ENCODE peak calls at places on chromosomes 6 and 20, in four cellular contexts. D, W, H and F are unnamed samples.

GRCh38 chr6:148513145-148514071 is 170.8 kb downstream of the SASH1 start:
- DNase-seq in D (peak), W (peak), H (peak), F (peak)

GRCh38 chr20:57662313-57663240 is 42.4 kb upstream of the ZBP1 start:
- DNase-seq in D (no peak), H (no peak), W (no peak), F (no peak)

GRCh38 chr20:40961176-40961575 is 67.4 kb upstream of the TOP1 start:
- DNase-seq in W (no peak), H (no peak), D (no peak), F (no peak)

GRCh38 chr6:43851204-43851855 is 81.3 kb downstream of the VEGFA start:
- DNase-seq in D (peak), W (no peak), H (peak), F (no peak)

GRCh38 chr6:79684821-79685220 is 53.7 kb downstream of the SH3BGRL2 start:
- DNase-seq in W (no peak), D (no peak), H (no peak), F (no peak)

GRCh38 chr6:14505391-14505790 is 387.8 kb downstream of the CD83 start:
- DNase-seq in H (no peak), W (no peak), D (no peak), F (no peak)

GRCh38 chr6:39029156-39030011 is 19.2 kb upstream of the GLP1R start:
- DNase-seq in W (no peak), H (peak), D (no peak), F (peak)

GRCh38 chr20:59015411-59015810 is 3.8 kb upstream of the TUBB1 start:
- DNase-seq in W (no peak), D (no peak), H (no peak), F (no peak)

GRCh38 chr20:4637081-4637797 is 84.5 kb upstream of the PRND start:
- DNase-seq in H (no peak), D (peak), W (no peak), F (no peak)

GRCh38 chr6:157503018-157503747 is 122.2 kb downstream of the ZDHHC14 start:
- DNase-seq in D (no peak), H (no peak), W (no peak), F (no peak)

GRCh38 chr6:68559716-68560115 is 75.4 kb upstream of the ADGRB3 start:
- DNase-seq in D (no peak), W (no peak), H (peak), F (peak)

GRCh38 chr6:160082627-160083026 is 39.0 kb upstream of the SLC22A1 start:
- DNase-seq in H (no peak), W (no peak), D (no peak), F (no peak)

GRCh38 chr6:158040051-158040803 is 58.6 kb downstream of the SYNJ2 start:
- DNase-seq in W (no peak), D (peak), H (no peak), F (peak)

GRCh38 chr6:84078335-84078734 is 44.8 kb downstream of the MRAP2 start:
- DNase-seq in W (no peak), H (peak), D (no peak), F (no peak)

GRCh38 chr6:28336284-28337024 is 506 bp upstream of the ZSCAN31 start:
- DNase-seq in H (no peak), D (peak), W (peak), F (peak)

GRCh38 chr6:148616811-148617210 is 130.0 kb upstream of the UST start:
- DNase-seq in W (no peak), H (no peak), D (peak), F (no peak)

GRCh38 chr6:144811140-144811539 is 526.0 kb downstream of the UTRN start:
- DNase-seq in D (peak), W (no peak), H (no peak), F (peak)

GRCh38 chr20:16419138-16419715 is 154.0 kb downstream of the KIF16B start:
- DNase-seq in H (no peak), W (no peak), D (no peak), F (no peak)

GRCh38 chr6:1552296-1552761 is 57.4 kb upstream of the FOXC1 start:
- DNase-seq in W (no peak), H (peak), D (peak), F (no peak)

GRCh38 chr20:44909872-44910689 is at the start of gene PABPC1L:
- DNase-seq in H (peak), D (peak), W (peak), F (peak)

GRCh38 chr6:148965287-148965686 is 218.5 kb downstream of the UST start:
- DNase-seq in H (no peak), W (no peak), D (no peak), F (no peak)

GRCh38 chr6:112877134-112878100 is 530.3 kb downstream of the RFPL4B start:
- DNase-seq in H (peak), D (peak), W (no peak), F (no peak)

GRCh38 chr6:4848382-4849068 is 72.3 kb downstream of the CDYL start:
- DNase-seq in W (peak), H (peak), D (no peak), F (no peak)

GRCh38 chr20:19895761-19896160 is 121.4 kb upstream of the NAA20 start:
- DNase-seq in H (no peak), D (no peak), W (no peak), F (no peak)

GRCh38 chr20:5170341-5170740 is 43.5 kb downstream of the CDS2 start:
- DNase-seq in W (no peak), D (no peak), H (no peak), F (no peak)

GRCh38 chr20:18742841-18743240 is 70.7 kb upstream of the SCP2D1 start:
- DNase-seq in W (no peak), D (no peak), H (no peak), F (no peak)

GRCh38 chr20:53337419-53338101 is 256.1 kb downstream of the ZNF217 start:
- DNase-seq in D (no peak), H (no peak), W (no peak), F (no peak)

GRCh38 chr20:35329435-35330139 is 37.4 kb upstream of the FAM83C start:
- DNase-seq in H (peak), D (peak), W (no peak), F (peak)

GRCh38 chr20:32526125-32526524 is 59.0 kb downstream of the NOL4L start:
- DNase-seq in H (no peak), W (no peak), D (no peak), F (no peak)

DNA sequence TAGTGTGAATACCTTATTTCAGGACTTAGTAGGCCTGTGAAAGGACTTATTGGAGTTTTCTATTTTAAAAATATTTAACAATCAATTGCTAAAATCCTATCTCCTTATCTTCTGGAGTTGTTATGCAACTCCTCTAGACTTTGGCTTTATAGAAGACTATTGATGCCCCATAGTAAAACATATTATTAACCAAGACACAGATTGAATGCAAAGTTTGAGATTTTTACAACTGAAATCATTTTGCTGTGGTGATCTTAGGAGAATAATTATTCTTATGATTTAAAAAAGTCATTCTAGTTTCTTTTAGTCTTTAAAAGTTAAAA is 4.5 kb downstream of the HEY2 start:
- DNase-seq in D (no peak), H (no peak), W (no peak), F (no peak)
- H3K4me3 ChIP-seq in D (no peak), H (no peak), W (peak), F (no peak)

GRCh38 chr6:135181333-135182119 is 418 bp downstream of the MYB start:
- DNase-seq in D (no peak), W (no peak), H (peak), F (no peak)

GRCh38 chr6:135182993-135183531 is 2.0 kb downstream of the MYB start:
- DNase-seq in D (no peak), H (peak), W (no peak), F (no peak)

GRCh38 chr6:135180458-135181332 is at the start of gene MYB:
- DNase-seq in H (peak), W (no peak), D (peak), F (peak)

GRCh38 chr6:135182120-135182992 is 1.2 kb downstream of the MYB start:
- DNase-seq in W (no peak), D (no peak), H (peak), F (no peak)

GRCh38 chr6:135179920-135180457 is 1.1 kb upstream of the MYB start:
- DNase-seq in W (no peak), H (no peak), D (no peak), F (no peak)
- H3K4me3 ChIP-seq in W (peak), H (peak), D (no peak), F (no peak)

GRCh38 chr20:51195419-51195901 is 172.6 kb upstream of the KCNG1 start:
- DNase-seq in W (no peak), D (peak), H (no peak), F (peak)
- H3K4me3 ChIP-seq in W (no peak), D (no peak), H (no peak), F (no peak)

DNA sequence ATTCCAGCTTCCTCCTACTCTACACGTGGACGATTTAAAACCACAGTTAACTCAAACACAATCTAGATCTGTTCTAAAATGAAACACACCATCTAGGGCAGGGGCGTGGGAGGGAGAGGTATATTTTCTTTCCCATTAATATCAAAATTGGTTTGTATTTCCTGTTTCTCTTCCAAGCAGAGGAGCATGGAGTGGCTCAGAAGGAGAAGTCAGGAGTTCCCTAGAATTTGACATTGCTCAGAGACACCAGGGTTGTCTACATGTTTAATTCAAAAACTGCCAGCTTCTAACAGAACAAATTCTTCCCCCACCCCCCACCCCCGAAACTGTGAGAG is 2.3 kb downstream of the PREX1 start:
- DNase-seq in D (no peak), W (no peak), H (no peak), F (no peak)
- H3K4me3 ChIP-seq in D (no peak), W (peak), H (peak), F (no peak)

DNA sequence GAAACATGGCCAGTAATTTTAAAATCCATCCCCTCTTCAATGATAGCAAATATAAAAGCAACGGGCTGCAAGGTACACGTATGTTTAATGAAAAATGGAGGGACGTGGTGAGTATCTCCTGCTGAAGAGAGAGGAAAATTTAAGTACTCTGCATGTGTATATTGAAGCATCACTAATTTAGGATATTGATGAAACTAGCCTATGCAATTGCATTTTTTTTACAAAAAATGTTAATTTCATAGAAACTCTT is 362 bp upstream of the TMX4 start:
- DNase-seq in D (no peak), H (no peak), W (no peak), F (no peak)
- H3K4me3 ChIP-seq in D (peak), H (peak), W (peak), F (peak)

GRCh38 chr20:36542019-36542488 is 735 bp downstream of the MYL9 start:
- DNase-seq in D (peak), H (peak), W (peak), F (peak)
- H3K4me3 ChIP-seq in D (peak), H (peak), W (peak), F (peak)

GRCh38 chr6:132728616-132729015 is 14.8 kb upstream of the VNN1 start:
- DNase-seq in W (no peak), D (no peak), H (peak), F (no peak)

GRCh38 chr6:132726608-132726975 is 12.7 kb upstream of the VNN1 start:
- DNase-seq in W (no peak), H (no peak), D (no peak), F (no peak)

GRCh38 chr6:132730560-132730959 is 16.7 kb upstream of the VNN1 start:
- DNase-seq in H (no peak), D (peak), W (no peak), F (no peak)

GRCh38 chr6:132725471-132725870 is 11.6 kb upstream of the VNN1 start:
- DNase-seq in W (no peak), D (no peak), H (no peak), F (no peak)

GRCh38 chr6:132725947-132726607 is 12.2 kb upstream of the VNN1 start:
- DNase-seq in H (no peak), D (no peak), W (no peak), F (no peak)
- H3K4me3 ChIP-seq in H (no peak), D (no peak), W (no peak), F (no peak)

GRCh38 chr6:162211777-162212176 is 515.8 kb downstream of the PRKN start:
- DNase-seq in D (no peak), H (no peak), W (no peak), F (no peak)
- H3K4me3 ChIP-seq in D (no peak), H (no peak), W (no peak), F (no peak)

GRCh38 chr20:49281913-49282467 is 4.1 kb upstream of the ZNFX1 start:
- DNase-seq in D (no peak), H (no peak), W (no peak), F (no peak)

GRCh38 chr20:49284818-49285217 is 7.0 kb upstream of the ZNFX1 start:
- DNase-seq in D (no peak), H (no peak), W (no peak), F (no peak)

GRCh38 chr20:49283703-49284625 is 6.1 kb upstream of the ZNFX1 start:
- DNase-seq in W (no peak), D (no peak), H (no peak), F (no peak)

GRCh38 chr20:49282584-49283171 is 4.8 kb upstream of the ZNFX1 start:
- DNase-seq in D (no peak), W (no peak), H (peak), F (no peak)

DNA sequence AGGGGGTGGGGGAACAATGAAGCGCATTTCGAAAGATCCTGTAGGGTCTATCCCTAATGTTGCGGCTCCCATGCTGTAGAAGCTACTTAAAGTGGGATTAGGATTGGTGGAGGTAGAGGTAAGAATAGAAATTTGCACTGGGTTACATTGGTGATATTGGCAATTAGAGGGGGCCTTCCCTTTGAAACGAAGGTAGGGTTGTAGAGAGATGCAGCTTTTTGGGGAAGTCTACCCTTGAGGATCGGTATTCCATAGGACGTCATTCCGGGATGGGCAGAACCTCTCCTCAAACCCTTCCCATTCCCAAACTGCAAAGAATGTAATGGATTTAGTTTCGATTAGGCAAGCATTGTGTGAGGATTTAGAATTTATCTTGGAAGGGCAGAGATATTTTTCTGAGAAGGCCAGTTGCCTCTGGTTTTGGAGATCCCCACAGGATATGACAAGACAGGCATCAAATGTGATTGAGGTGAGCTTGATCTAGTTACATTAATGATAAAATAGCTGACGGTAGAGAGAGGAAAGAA is 5.4 kb upstream of the ZNFX1 start:
- DNase-seq in W (no peak), D (no peak), H (no peak), F (no peak)
- H3K4me3 ChIP-seq in W (no peak), D (no peak), H (peak), F (peak)